ENCODE peak calls at places on chromosomes 16 and 17, in four cellular contexts. Y is lung, K is IMR-90, H is fibroblast of lung. J is an unnamed sample.

GRCh38 chr16:63652091-63652490 is 1469.8 kb downstream of the CDH11 start:
- DNase-seq in K (no peak), Y (no peak), H (no peak), J (no peak)

GRCh38 chr16:87391324-87391949 is 699 bp upstream of the MAP1LC3B start:
- DNase-seq in K (no peak), H (peak; percentile 31), Y (peak; percentile 74), J (peak; percentile 76)

GRCh38 chr17:436571-436970 is 84.0 kb upstream of the RPH3AL start:
- DNase-seq in K (no peak), H (no peak), Y (no peak), J (no peak)

GRCh38 chr17:76585048-76585648 is 512 bp downstream of the ST6GALNAC2 start:
- DNase-seq in H (no peak), Y (no peak), K (no peak), J (no peak)

GRCh38 chr16:89261691-89262563 is 44.4 kb downstream of the ZNF778 start:
- DNase-seq in Y (no peak), K (peak; percentile 13), H (peak; percentile 56), J (no peak)

GRCh38 chr17:34637548-34638525 is 58.5 kb downstream of the TMEM132E start:
- DNase-seq in K (peak; percentile 56), Y (peak; percentile 71), H (peak; percentile 63), J (peak; percentile 87)

GRCh38 chr17:4599505-4600281 is 15.4 kb downstream of the SMTNL2 start:
- DNase-seq in H (peak; percentile 91), Y (peak; percentile 50), K (peak; percentile 15), J (no peak)

GRCh38 chr16:65117701-65118448 is 4.0 kb downstream of the CDH11 start:
- DNase-seq in K (peak; percentile 90), H (peak; percentile 93), Y (peak; percentile 63), J (peak; percentile 82)

GRCh38 chr16:88449267-88449561 is 3.9 kb upstream of the ZFPM1 start:
- DNase-seq in K (no peak), Y (no peak), H (no peak), J (no peak)

GRCh38 chr16:17777461-17777863 is 306.7 kb upstream of the XYLT1 start:
- DNase-seq in H (peak; percentile 59), K (peak; percentile 27), Y (no peak), J (no peak)

GRCh38 chr16:56226187-56226586 is 34.9 kb downstream of the GNAO1 start:
- DNase-seq in K (no peak), H (no peak), Y (no peak), J (no peak)

GRCh38 chr16:14585287-14585686 is 44.8 kb downstream of the PARN start:
- DNase-seq in K (no peak), H (no peak), Y (no peak), J (no peak)

GRCh38 chr17:45370949-45371413 is 54.2 kb upstream of the MAP3K14 start:
- DNase-seq in H (peak; percentile 21), K (peak; percentile 50), Y (no peak), J (no peak)

GRCh38 chr16:57675752-57676623 is 7.9 kb downstream of the ADGRG3 start:
- DNase-seq in K (no peak), H (no peak), Y (no peak), J (no peak)

GRCh38 chr16:30084816-30085159 is 6.9 kb downstream of the TBX6 start:
- DNase-seq in H (peak; percentile 30), K (no peak), Y (no peak), J (no peak)

GRCh38 chr17:9266031-9266680 is 244.8 kb downstream of the NTN1 start:
- DNase-seq in K (no peak), H (no peak), Y (no peak), J (no peak)

GRCh38 chr16:63312343-63312742 is 1276.1 kb upstream of the CDH8 start:
- DNase-seq in Y (no peak), K (no peak), H (no peak), J (no peak)

GRCh38 chr17:34478244-34478643 is 101.1 kb upstream of the TMEM132E start:
- DNase-seq in Y (no peak), K (no peak), H (no peak), J (no peak)

GRCh38 chr17:2928294-2928890 is 132.2 kb downstream of the RAP1GAP2 start:
- DNase-seq in H (no peak), K (no peak), Y (no peak), J (no peak)

GRCh38 chr16:21159281-21159951 is 942 bp downstream of the LDAF1 start:
- DNase-seq in K (no peak), H (peak; percentile 10), Y (peak; percentile 72), J (peak; percentile 29)

GRCh38 chr16:19926449-19927390 is 42.1 kb upstream of the GPRC5B start:
- DNase-seq in Y (no peak), H (peak; percentile 48), K (peak; percentile 76), J (no peak)

GRCh38 chr17:11140028-11140427 is 101.0 kb upstream of the SHISA6 start:
- DNase-seq in H (no peak), Y (no peak), K (no peak), J (no peak)

GRCh38 chr16:89446136-89446974 is 44.0 kb downstream of the ANKRD11 start:
- DNase-seq in Y (no peak), H (no peak), K (no peak), J (no peak)

GRCh38 chr16:86016201-86016965 is 117.4 kb downstream of the IRF8 start:
- DNase-seq in H (peak; percentile 73), Y (peak; percentile 36), K (peak; percentile 70), J (peak; percentile 43)

GRCh38 chr17:73200476-73200875 is 7.6 kb downstream of the COG1 start:
- DNase-seq in H (no peak), K (no peak), Y (no peak), J (no peak)

GRCh38 chr16:68346892-68347480 is 36.2 kb downstream of the PRMT7 start:
- DNase-seq in Y (no peak), H (no peak), K (no peak), J (no peak)

GRCh38 chr16:54446639-54447038 is 160.1 kb upstream of the IRX3 start:
- DNase-seq in K (no peak), Y (no peak), H (peak; percentile 82), J (no peak)

GRCh38 chr16:85645021-85645589 is 32.0 kb downstream of the GSE1 start:
- DNase-seq in H (no peak), Y (no peak), K (no peak), J (no peak)

GRCh38 chr17:60147553-60148241 is 2.1 kb upstream of the CA4 start:
- DNase-seq in H (no peak), K (no peak), Y (no peak), J (no peak)

GRCh38 chr16:3587547-3588110 is 10.4 kb upstream of the NLRC3 start:
- DNase-seq in K (no peak), Y (no peak), H (no peak), J (no peak)

GRCh38 chr17:67474081-67474661 is 97.1 kb downstream of the PITPNC1 start:
- DNase-seq in Y (no peak), K (peak; percentile 39), H (peak; percentile 72), J (no peak)

GRCh38 chr17:68771867-68772515 is 170.8 kb upstream of the FAM20A start:
- DNase-seq in H (peak; percentile 87), Y (no peak), K (peak; percentile 75), J (no peak)

GRCh38 chr17:77909236-77909635 is 49.3 kb upstream of the TNRC6C start:
- DNase-seq in Y (no peak), H (no peak), K (no peak), J (no peak)

GRCh38 chr17:77693301-77693700 is 265.2 kb upstream of the TNRC6C start:
- DNase-seq in Y (no peak), H (no peak), K (no peak), J (no peak)

GRCh38 chr17:6366144-6366755 is 68.7 kb downstream of the AIPL1 start:
- DNase-seq in Y (no peak), K (peak; percentile 24), H (peak; percentile 19), J (no peak)

GRCh38 chr16:1197237-1197866 is 27.7 kb downstream of the TPSG1 start:
- DNase-seq in Y (no peak), K (no peak), H (no peak), J (no peak)

GRCh38 chr17:44655983-44656700 is at the start of gene MEIOC:
- DNase-seq in H (no peak), K (peak; percentile 6), Y (no peak), J (no peak)

GRCh38 chr17:59838196-59838911 is 54.4 kb downstream of the TUBD1 start:
- DNase-seq in Y (peak; percentile 33), H (peak; percentile 65), K (no peak), J (peak; percentile 53)

GRCh38 chr16:54237-54581 is 581 bp downstream of the SNRNP25 start:
- DNase-seq in Y (no peak), H (no peak), K (no peak), J (no peak)
- H3K36me3 ChIP-seq in Y (no peaks in the 10 kb centered on the region), H (peaks cover 30% of the 10 kb centered on the region), K (peaks cover 45% of the 10 kb centered on the region), J (no peaks in the 10 kb centered on the region)

GRCh38 chr17:1873418-1873817 is 43.6 kb downstream of the RPA1 start:
- DNase-seq in H (no peak), K (no peak), Y (no peak), J (no peak)
- H3K36me3 ChIP-seq in H (peaks cover 6% of the 10 kb centered on the region), K (peaks cover 27% of the 10 kb centered on the region), Y (peaks cover 9% of the 10 kb centered on the region), J (no peaks in the 10 kb centered on the region)

GRCh38 chr16:16139806-16140205 is 83.5 kb downstream of the ABCC6 start:
- DNase-seq in Y (no peak), K (no peak), H (no peak), J (no peak)

GRCh38 chr16:16138034-16138635 is 85.2 kb downstream of the ABCC6 start:
- DNase-seq in K (no peak), H (no peak), Y (no peak), J (no peak)

GRCh38 chr16:16139061-16139460 is 84.2 kb downstream of the ABCC6 start:
- DNase-seq in H (no peak), Y (no peak), K (no peak), J (no peak)

GRCh38 chr16:16136588-16136987 is 86.7 kb downstream of the ABCC6 start:
- DNase-seq in Y (no peak), H (no peak), K (no peak), J (no peak)

GRCh38 chr16:16137110-16137509 is 86.2 kb downstream of the ABCC6 start:
- DNase-seq in H (no peak), Y (no peak), K (no peak), J (no peak)
- H3K36me3 ChIP-seq in H (peaks cover 38% of the 10 kb centered on the region), Y (peaks cover 31% of the 10 kb centered on the region), K (peaks cover 91% of the 10 kb centered on the region), J (peaks cover 85% of the 10 kb centered on the region)

GRCh38 chr16:53152321-53152720 is 97.5 kb downstream of the CHD9 start:
- DNase-seq in H (no peak), Y (no peak), K (peak; percentile 6), J (no peak)

GRCh38 chr16:53153130-53153529 is 98.3 kb downstream of the CHD9 start:
- DNase-seq in K (no peak), Y (no peak), H (no peak), J (no peak)

GRCh38 chr16:53142823-53143568 is 88.2 kb downstream of the CHD9 start:
- DNase-seq in K (peak; percentile 42), Y (no peak), H (no peak), J (no peak)

GRCh38 chr16:53150769-53151168 is 96.0 kb downstream of the CHD9 start:
- DNase-seq in H (no peak), Y (no peak), K (no peak), J (no peak)

DNA sequence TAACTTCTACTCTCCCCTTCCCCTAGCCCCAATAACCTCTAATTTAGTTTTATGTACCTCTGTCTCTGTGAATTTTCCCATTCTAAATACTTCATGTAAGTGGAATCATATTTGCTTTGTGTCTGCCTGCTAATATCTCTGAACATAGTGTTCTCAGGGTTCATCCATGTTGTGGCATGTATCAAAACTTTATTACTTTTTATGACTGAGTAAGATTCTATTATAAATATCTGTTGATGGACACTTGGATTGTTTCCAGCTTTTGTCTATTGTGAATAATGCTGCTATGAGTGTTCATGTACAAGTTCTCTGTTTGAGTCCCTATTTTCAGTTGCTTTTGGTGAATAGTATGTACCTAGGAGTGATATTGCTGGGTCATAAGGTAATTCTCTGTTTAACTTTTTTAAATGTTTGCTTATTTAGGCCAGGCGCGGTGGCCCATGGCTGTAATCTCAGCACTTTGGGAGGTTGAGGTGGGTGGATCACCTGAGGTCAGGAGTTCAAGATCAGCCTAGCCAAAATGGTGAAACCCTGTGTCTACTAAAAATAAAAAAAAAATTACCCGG is 92.8 kb downstream of the CHD9 start:
- DNase-seq in K (no peak), Y (no peak), H (no peak), J (no peak)
- H3K36me3 ChIP-seq in K (peaks cover 2% of the 10 kb centered on the region), Y (no peaks in the 10 kb centered on the region), H (no peaks in the 10 kb centered on the region), J (no peaks in the 10 kb centered on the region)